ENCODE peak calls at places on chromosomes 5 and 9, in four cellular contexts. Q is naive thymus-derived CD4-positive, alpha-beta T cell; D is EL; I is HFF-Myc. J is an unnamed sample.

GRCh38 chr5:148619484-148619883 is 34.8 kb downstream of the HTR4 start:
- DNase-seq in Q (no peak), D (no peak), I (no peak), J (no peak)

GRCh38 chr9:132031467-132031866 is 48.2 kb downstream of the MED27 start:
- DNase-seq in Q (no peak), D (no peak), I (no peak), J (no peak)

GRCh38 chr5:109455598-109456096 is 45.9 kb upstream of the PJA2 start:
- DNase-seq in Q (no peak), D (peak; percentile 97), I (peak; percentile 80), J (peak; percentile 52)

GRCh38 chr9:19026375-19026774 is 6.6 kb downstream of the SAXO1 start:
- DNase-seq in Q (no peak), D (no peak), I (no peak), J (no peak)

GRCh38 chr5:142342128-142342981 is 17.5 kb upstream of the SPRY4 start:
- DNase-seq in Q (no peak), D (peak; percentile 57), I (no peak), J (no peak)

GRCh38 chr9:70257512-70257911 is 1.3 kb upstream of the SMC5 start:
- DNase-seq in Q (no peak), D (no peak), I (no peak), J (no peak)

GRCh38 chr5:170278611-170279500 is 18.7 kb downstream of the LCP2 start:
- DNase-seq in Q (peak; percentile 93), D (no peak), I (no peak), J (peak; percentile 33)

GRCh38 chr5:38453506-38453905 is 102.9 kb downstream of the LIFR start:
- DNase-seq in Q (peak; percentile 82), D (no peak), I (no peak), J (no peak)

GRCh38 chr5:96652769-96653455 is 9.3 kb upstream of the CAST start:
- DNase-seq in Q (no peak), D (peak; percentile 69), I (peak; percentile 68), J (no peak)

GRCh38 chr9:91516061-91516460 is 92.4 kb upstream of the NFIL3 start:
- DNase-seq in Q (no peak), D (no peak), I (no peak), J (no peak)

GRCh38 chr9:36966371-36967097 is 67.5 kb downstream of the PAX5 start:
- DNase-seq in Q (no peak), D (no peak), I (no peak), J (no peak)